ENCODE peak calls at places on chromosomes 6 and 20, in ten cellular contexts. R is PC-3, L is neural progenitor cell, K is HepG2, O is HCT116, N is MM.1S, V is Karpas-422, F is IMR-90, P is GM12878, X is GM23248. D is an unnamed sample.
A peak's percentile ranks its signal among the peaks of the same experiment; 100 is the strongest.

GRCh38 chr6:107866606-107867301 is 42.6 kb upstream of the SCML4 start:
- DNase-seq in P (no peak), F (peak; percentile 34), N (peak; percentile 47), L (peak; percentile 42), O (peak; percentile 8), V (peak; percentile 74), R (peak; percentile 42), X (peak; percentile 65), K (peak; percentile 56), D (no peak)

GRCh38 chr6:45687570-45687969 is 309.8 kb upstream of the SUPT3H start:
- DNase-seq in V (peak; percentile 53), L (no peak), F (no peak), X (no peak), R (no peak), K (no peak), O (no peak), N (no peak), P (no peak), D (no peak)

GRCh38 chr20:62196286-62196685 is 13.5 kb downstream of the MTG2 start:
- DNase-seq in O (no peak), F (no peak), R (no peak), N (no peak), V (no peak), L (no peak), K (no peak), X (no peak), P (no peak), D (no peak)

GRCh38 chr6:4936681-4937041 is 67.2 kb downstream of the RPP40 start:
- DNase-seq in N (peak; percentile 52), O (no peak), K (peak; percentile 59), P (no peak), X (peak; percentile 62), L (peak; percentile 49), R (peak; percentile 58), F (peak; percentile 80), V (peak; percentile 68), D (peak; percentile 61)

GRCh38 chr6:36319436-36319762 is 17.3 kb downstream of the BNIP5 start:
- DNase-seq in X (no peak), O (no peak), F (no peak), V (no peak), N (peak; percentile 50), P (no peak), R (peak; percentile 22), L (peak; percentile 30), K (no peak), D (no peak)

GRCh38 chr6:32623693-32624092 is 13.5 kb upstream of the HLA-DQA1 start:
- DNase-seq in K (no peak), O (no peak), P (no peak), R (no peak), F (no peak), X (no peak), L (no peak), V (peak; percentile 94), N (no peak), D (no peak)

GRCh38 chr20:46893877-46894578 is 615 bp upstream of the EYA2 start:
- DNase-seq in N (no peak), R (peak; percentile 29), V (no peak), F (no peak), P (no peak), K (no peak), O (no peak), X (no peak), L (no peak), D (no peak)

GRCh38 chr6:39887692-39888450 is 46.4 kb downstream of the MOCS1 start:
- DNase-seq in O (no peak), K (peak; percentile 85), L (peak; percentile 18), X (peak; percentile 88), V (no peak), R (peak; percentile 7), N (no peak), F (peak; percentile 95), P (no peak), D (peak; percentile 94)

DNA sequence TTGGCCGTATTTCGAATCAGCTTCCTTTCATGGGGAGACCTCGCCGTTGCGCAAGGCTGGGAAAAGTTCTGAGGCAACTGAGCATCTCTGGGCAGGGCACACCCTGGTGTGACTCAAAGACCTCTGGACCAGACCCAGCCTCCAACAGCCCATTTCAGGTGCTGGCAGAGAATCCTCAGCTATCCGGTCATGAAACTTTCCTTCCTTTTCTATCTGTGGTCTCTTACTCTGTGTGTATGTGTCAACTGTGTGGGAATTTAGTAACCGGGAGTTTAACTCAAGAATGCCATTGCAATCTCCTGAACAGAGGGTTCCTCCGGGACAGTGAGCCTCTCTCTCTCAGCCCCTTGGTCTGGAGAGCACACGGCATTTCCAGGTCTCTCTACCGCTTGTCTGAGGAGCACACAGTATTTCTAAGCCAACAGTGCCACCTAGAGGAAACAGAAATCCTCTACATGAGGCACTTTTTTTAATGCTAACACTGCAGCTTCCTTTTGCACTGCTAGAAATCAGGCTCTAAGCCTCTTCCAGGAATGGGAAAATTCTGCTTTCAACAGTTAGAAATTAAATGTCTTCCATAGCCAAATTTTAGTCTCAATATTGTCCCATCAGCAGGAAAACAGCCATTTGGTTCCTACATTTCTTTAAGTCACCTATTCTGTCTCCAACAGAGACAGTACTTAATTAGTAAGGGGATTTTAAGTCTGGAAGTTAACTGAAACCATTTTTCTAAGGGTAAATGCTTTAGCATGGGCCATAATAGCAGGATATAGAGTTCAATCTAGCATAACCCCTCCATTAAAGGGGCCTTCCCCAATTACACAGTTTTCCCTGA is 32.7 kb downstream of the PLN start:
- DNase-seq in F (peak; percentile 78), P (no peak), V (peak; percentile 86), X (peak; percentile 91), R (peak; percentile 56), N (peak; percentile 59), O (peak; percentile 49), L (peak; percentile 86), K (peak; percentile 75), D (peak; percentile 73)
- H3K9ac ChIP-seq in F (no peak overlapping the region), P (no peak overlapping the region), V (no peak overlapping the region), X (peak overlapping the region; percentile 42), R (no peak overlapping the region), N (no peak overlapping the region), O (no peak overlapping the region), L (no peak overlapping the region), K (no peak overlapping the region), D (no peak overlapping the region)

GRCh38 chr6:83053678-83054077 is 12.0 kb downstream of the UBE3D start:
- DNase-seq in P (no peak), X (no peak), K (no peak), R (no peak), F (no peak), V (no peak), L (no peak), O (no peak), N (no peak), D (no peak)

GRCh38 chr6:83062225-83062624 is 3.4 kb downstream of the UBE3D start:
- DNase-seq in F (peak; percentile 67), X (peak; percentile 70), O (no peak), R (no peak), V (no peak), P (no peak), N (no peak), L (peak; percentile 66), K (no peak), D (no peak)

GRCh38 chr6:83055366-83055964 is 10.2 kb downstream of the UBE3D start:
- DNase-seq in X (peak; percentile 69), F (peak; percentile 47), P (no peak), L (peak; percentile 73), O (peak; percentile 8), K (peak; percentile 31), R (peak; percentile 60), V (peak; percentile 82), N (peak; percentile 35), D (no peak)

DNA sequence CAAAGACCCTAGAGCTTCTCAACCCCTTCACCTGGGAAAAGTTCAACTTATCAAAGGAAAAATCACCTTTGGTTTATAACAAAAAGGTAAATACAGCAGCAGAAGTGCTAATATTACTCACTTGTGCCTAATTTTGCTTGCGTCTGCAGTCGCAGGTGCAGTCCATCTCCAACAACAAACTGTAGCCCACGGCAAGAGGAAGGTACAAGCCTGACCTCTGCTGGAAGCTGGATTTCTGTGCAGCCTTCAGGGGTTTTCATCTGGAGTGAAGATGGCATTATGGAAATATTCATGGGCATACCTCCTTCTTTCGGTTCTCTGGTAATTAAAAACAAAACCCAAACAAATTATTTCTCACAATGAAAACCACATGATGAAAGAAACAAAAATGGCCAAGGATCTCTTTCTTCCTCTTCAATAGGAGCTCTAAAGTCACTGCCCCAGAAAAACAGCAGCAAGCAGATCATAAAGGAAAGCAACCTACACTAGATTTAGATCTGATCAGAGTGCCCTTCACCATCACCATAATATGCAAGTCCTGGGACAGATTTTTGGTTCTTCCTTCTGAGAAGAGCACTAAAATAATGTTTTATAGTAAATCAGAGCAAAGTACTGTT is 7.8 kb downstream of the UBE3D start:
- DNase-seq in N (peak; percentile 83), V (peak; percentile 82), F (peak; percentile 55), P (no peak), R (peak; percentile 67), K (peak; percentile 42), L (peak; percentile 70), X (peak; percentile 75), O (peak; percentile 22), D (no peak)
- H3K36me3 ChIP-seq in N (no peaks in the 10 kb centered on the region), V (peaks cover 28% of the 10 kb centered on the region), F (peaks cover 2% of the 10 kb centered on the region), P (peaks cover 5% of the 10 kb centered on the region), R (peaks cover 2% of the 10 kb centered on the region), K (peaks cover 12% of the 10 kb centered on the region), L (peaks cover 30% of the 10 kb centered on the region), X (no peaks in the 10 kb centered on the region), O (peaks cover 6% of the 10 kb centered on the region), D (no peaks in the 10 kb centered on the region)

GRCh38 chr6:34317882-34318491 is 69.2 kb upstream of the SMIM29 start:
- DNase-seq in V (peak; percentile 59), X (peak; percentile 38), N (no peak), O (no peak), R (no peak), L (no peak), P (no peak), K (no peak), F (peak; percentile 11), D (no peak)
- H3K9ac ChIP-seq in V (no peak overlapping the region), X (no peak overlapping the region), N (no peak overlapping the region), O (no peak overlapping the region), R (no peak overlapping the region), L (no peak overlapping the region), P (no peak overlapping the region), K (no peak overlapping the region), F (no peak overlapping the region), D (no peak overlapping the region)

GRCh38 chr20:41457173-41457857 is 90.7 kb upstream of the EMILIN3 start:
- DNase-seq in P (no peak), V (no peak), F (no peak), L (no peak), N (no peak), X (no peak), K (no peak), O (no peak), R (no peak), D (no peak)

GRCh38 chr20:41456341-41456740 is 89.7 kb upstream of the EMILIN3 start:
- DNase-seq in R (no peak), V (no peak), O (no peak), K (no peak), X (peak; percentile 47), L (no peak), F (peak; percentile 77), N (no peak), P (no peak), D (no peak)

GRCh38 chr20:41454250-41454649 is 87.6 kb upstream of the EMILIN3 start:
- DNase-seq in O (no peak), N (no peak), L (no peak), V (no peak), F (no peak), X (no peak), K (no peak), R (no peak), P (no peak), D (no peak)

GRCh38 chr20:41452226-41452625 is 85.6 kb upstream of the EMILIN3 start:
- DNase-seq in R (no peak), P (no peak), V (no peak), X (no peak), N (no peak), K (no peak), L (no peak), O (no peak), F (no peak), D (no peak)

GRCh38 chr20:41453006-41453950 is 86.7 kb upstream of the EMILIN3 start:
- DNase-seq in F (no peak), X (no peak), V (no peak), K (no peak), N (no peak), O (no peak), L (no peak), P (no peak), R (no peak), D (no peak)
- H3K36me3 ChIP-seq in F (peaks cover 56% of the 10 kb centered on the region), X (peaks cover 39% of the 10 kb centered on the region), V (peaks cover 11% of the 10 kb centered on the region), K (peaks cover 48% of the 10 kb centered on the region), N (peaks cover 6% of the 10 kb centered on the region), O (peaks cover 16% of the 10 kb centered on the region), L (peaks cover 5% of the 10 kb centered on the region), P (peaks cover 28% of the 10 kb centered on the region), R (peaks cover 33% of the 10 kb centered on the region), D (peaks cover 26% of the 10 kb centered on the region)